ENCODE peak calls at places on chromosomes 16 and 17, in eight cellular contexts. A is cardiac muscle cell, P is GM13976, Z is H1, F is stomach, W is endothelial cell, O is foreskin fibroblast, J is fibroblast of lung. K is an unnamed sample.
A peak's percentile ranks its signal among the peaks of the same experiment; 100 is the strongest.

GRCh38 chr16:22123146-22123545 is 30.8 kb downstream of the VWA3A start:
- DNase-seq in O (no peak), P (peak; percentile 37), W (no peak), J (no peak), A (no peak), Z (no peak), F (no peak), K (no peak)

GRCh38 chr17:27849474-27850185 is 43.5 kb downstream of the LYRM9 start:
- DNase-seq in A (no peak), P (no peak), Z (no peak), J (no peak), W (no peak), F (no peak), O (no peak), K (no peak)

GRCh38 chr16:75653926-75654325 is 6.4 kb downstream of the TERF2IP start:
- DNase-seq in O (peak; percentile 46), A (no peak), Z (no peak), W (no peak), J (peak; percentile 47), F (no peak), P (no peak), K (peak; percentile 77)

GRCh38 chr17:76536511-76537287 is 810 bp downstream of the CYGB start:
- DNase-seq in Z (no peak), J (no peak), A (no peak), P (no peak), F (no peak), O (no peak), W (no peak), K (no peak)

GRCh38 chr17:66260688-66261087 is 31.5 kb upstream of the APOH start:
- DNase-seq in O (no peak), F (no peak), W (no peak), Z (no peak), P (no peak), A (no peak), J (no peak), K (no peak)

GRCh38 chr16:56658476-56658875 is 717 bp downstream of the MT1F start:
- DNase-seq in O (no peak), F (no peak), J (no peak), P (no peak), W (no peak), A (no peak), Z (no peak), K (no peak)

GRCh38 chr16:58938856-58939255 is 204.7 kb upstream of the GOT2 start:
- DNase-seq in O (no peak), P (no peak), F (no peak), J (no peak), Z (no peak), W (no peak), A (peak; percentile 14), K (no peak)

GRCh38 chr17:43368740-43369506 is 29.9 kb upstream of the ARL4D start:
- DNase-seq in W (peak; percentile 73), A (peak; percentile 80), J (peak; percentile 78), Z (peak; percentile 88), O (peak; percentile 80), P (peak; percentile 68), F (peak; percentile 80), K (peak; percentile 77)

GRCh38 chr17:73356561-73357170 is 44.9 kb upstream of the CDC42EP4 start:
- DNase-seq in P (no peak), O (no peak), Z (no peak), A (no peak), J (no peak), F (no peak), W (no peak), K (no peak)

GRCh38 chr16:4664538-4665418 is 28.6 kb upstream of the NUDT16L1 start:
- DNase-seq in P (peak; percentile 75), J (peak; percentile 23), Z (no peak), O (no peak), A (no peak), W (no peak), F (peak; percentile 88), K (no peak)
- TF ChIP-seq CTCF in P (no peak), J (no peak), Z (no peak), O (no peak), A (no peak), W (no peak), F (no peak), K (no peak)

DNA sequence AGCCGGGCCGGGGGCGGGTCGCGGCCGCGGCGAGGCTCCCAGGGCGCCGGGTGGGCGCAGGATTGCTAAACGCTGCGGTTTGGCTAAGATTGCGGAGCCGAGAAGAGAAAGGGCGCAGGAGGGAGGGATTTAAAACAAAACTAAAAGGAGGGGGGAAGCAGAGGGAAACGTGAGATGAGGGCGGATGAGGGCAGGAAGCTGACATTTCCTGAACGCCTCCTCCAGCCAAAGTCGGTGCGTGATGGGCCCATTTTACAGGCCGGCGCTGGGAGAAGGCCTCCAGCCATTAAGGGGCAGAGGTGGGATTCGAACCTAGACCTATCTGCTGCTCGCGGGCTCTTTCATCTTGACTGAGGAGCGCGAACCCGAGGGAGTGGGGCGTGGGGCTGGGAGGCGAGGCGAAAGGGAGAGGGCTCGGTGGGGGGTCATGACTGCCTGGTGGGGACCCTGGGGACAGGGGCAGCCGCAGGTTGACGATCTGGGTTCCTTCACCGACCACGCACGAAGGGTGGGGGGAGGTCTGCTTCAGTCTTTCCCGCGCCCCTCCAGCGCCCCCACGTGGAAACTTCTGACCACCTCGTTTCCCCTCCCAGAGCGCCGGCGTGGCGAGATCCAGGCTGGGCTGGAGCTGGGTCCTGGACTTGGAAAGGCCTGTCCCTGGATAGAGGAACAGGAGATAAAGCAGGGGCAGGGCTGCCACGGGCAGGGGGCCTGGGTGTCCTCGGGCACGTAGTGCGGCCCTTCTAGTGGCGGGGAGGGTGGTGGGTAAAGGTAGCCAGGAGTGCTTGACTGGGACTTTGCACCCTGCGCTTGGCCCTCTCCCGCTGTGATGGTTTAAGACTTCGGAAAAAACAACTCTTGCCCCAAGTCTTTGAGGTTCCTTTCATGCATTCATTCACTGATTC is 3.8 kb upstream of the TAC4 start:
- DNase-seq in O (peak; percentile 41), F (peak; percentile 75), Z (peak; percentile 95), A (peak; percentile 89), J (peak; percentile 65), P (peak; percentile 77), W (peak; percentile 92), K (peak; percentile 72)
- TF ChIP-seq CTCF in O (peak; percentile 72), F (peak; percentile 60), Z (peak; percentile 73), A (peak; percentile 74), J (peak; percentile 64), P (peak; percentile 66), W (peak; percentile 81), K (peak; percentile 77)

GRCh38 chr17:20299013-20299412 is 168.3 kb downstream of the LGALS9B start:
- DNase-seq in A (no peak), W (no peak), Z (no peak), P (no peak), F (no peak), J (no peak), O (no peak), K (no peak)

GRCh38 chr17:20302191-20302917 is 165.0 kb downstream of the LGALS9B start:
- DNase-seq in A (no peak), F (no peak), O (no peak), P (no peak), Z (no peak), W (no peak), J (peak; percentile 20), K (peak; percentile 13)

GRCh38 chr17:20304961-20305360 is 162.4 kb downstream of the LGALS9B start:
- DNase-seq in J (no peak), A (no peak), F (no peak), O (no peak), W (no peak), P (no peak), Z (no peak), K (no peak)

DNA sequence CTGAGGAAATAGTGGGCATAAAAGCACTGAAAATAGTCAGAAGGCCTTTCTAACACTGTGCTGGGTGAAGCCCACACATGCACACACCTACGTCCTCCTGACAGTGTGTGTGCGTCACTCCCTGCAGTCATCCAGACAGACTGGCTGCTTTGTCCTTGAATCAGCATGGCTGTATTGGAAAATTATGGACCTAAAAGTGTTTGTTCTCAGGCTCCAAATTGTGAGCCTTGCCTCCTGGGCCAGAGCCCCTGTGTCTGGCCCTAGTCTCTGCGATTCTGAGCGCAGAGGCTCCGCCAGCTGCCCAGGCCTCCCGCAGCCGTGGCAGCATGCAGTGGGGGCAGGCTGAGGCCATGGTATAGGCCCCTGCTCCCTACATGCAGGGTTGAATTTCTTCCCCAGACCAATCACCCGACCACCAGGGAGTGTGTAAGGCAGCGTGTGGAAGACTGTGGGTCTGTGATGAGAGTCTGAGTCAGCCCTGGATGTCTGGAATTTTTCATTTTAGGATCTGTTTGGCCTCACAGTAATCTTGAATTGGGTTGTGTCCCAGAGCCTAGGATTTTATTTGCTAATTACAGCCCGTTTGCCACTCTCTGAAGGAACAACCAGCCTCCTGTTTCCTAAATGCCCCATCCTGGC is 166.8 kb downstream of the LGALS9B start:
- DNase-seq in Z (no peak), J (peak; percentile 97), O (no peak), F (no peak), A (no peak), P (no peak), W (no peak), K (peak; percentile 76)
- TF ChIP-seq CTCF in Z (no peak), J (no peak), O (no peak), F (no peak), A (no peak), P (no peak), W (no peak), K (no peak)

GRCh38 chr17:45722161-45722560 is 62.0 kb upstream of the CRHR1 start:
- DNase-seq in P (peak; percentile 23), F (no peak), W (peak; percentile 56), A (peak; percentile 50), O (no peak), Z (peak; percentile 69), J (peak; percentile 1), K (no peak)
- TF ChIP-seq CTCF in P (no peak), F (no peak), W (peak; percentile 24), A (peak; percentile 33), O (peak; percentile 19), Z (peak; percentile 95), J (no peak), K (peak; percentile 1)

K was measured in fibroblast of the aortic adventitia.